ENCODE peak calls at places on chromosome 2, in five cellular contexts. Q is activated naive CD4-positive, alpha-beta T cell; N is body of pancreas; C is stimulated activated naive CD4-positive, alpha-beta T cell; I is BJ. L is an unnamed sample.

GRCh38 chr2:63544017-63544627 is 44.2 kb downstream of the WDPCP start:
- DNase-seq in N (no peak), Q (no peak), I (no peak), C (no peak), L (peak)

GRCh38 chr2:107772380-107772779 is 54.3 kb upstream of the RGPD4 start:
- DNase-seq in N (no peak), Q (no peak), C (no peak), I (no peak), L (no peak)

GRCh38 chr2:79453918-79454317 is 58.9 kb upstream of the CTNNA2 start:
- DNase-seq in Q (no peak), C (no peak), I (no peak), N (no peak), L (no peak)

GRCh38 chr2:191692502-191693115 is 14.7 kb downstream of the NABP1 start:
- DNase-seq in C (no peak), I (no peak), Q (no peak), N (no peak), L (no peak)

GRCh38 chr2:238320648-238321281 is 447 bp downstream of the TRAF3IP1 start:
- DNase-seq in I (no peak), N (no peak), C (peak), Q (no peak), L (no peak)

GRCh38 chr2:238169708-238170251 is 11.0 kb downstream of the ERFE start:
- DNase-seq in N (no peak), Q (no peak), I (peak), C (no peak), L (peak)

GRCh38 chr2:104733544-104733943 is 120.4 kb upstream of the POU3F3 start:
- DNase-seq in C (no peak), I (no peak), N (peak), Q (no peak), L (peak)

GRCh38 chr2:33322099-33322498 is 154.3 kb upstream of the RASGRP3 start:
- DNase-seq in Q (no peak), I (no peak), N (peak), C (no peak), L (no peak)

GRCh38 chr2:26503238-26503880 is 25.4 kb upstream of the OTOF start:
- DNase-seq in I (no peak), C (peak), Q (peak), N (peak), L (peak)

GRCh38 chr2:48600204-48600813 is 17.3 kb upstream of the GTF2A1L start:
- DNase-seq in Q (no peak), N (no peak), C (no peak), I (peak), L (peak)

GRCh38 chr2:169910109-169910799 is 83.0 kb downstream of the UBR3 start:
- DNase-seq in I (no peak), C (no peak), Q (no peak), N (no peak), L (no peak)

GRCh38 chr2:237184923-237185580 is 99.4 kb downstream of the COPS8 start:
- DNase-seq in N (no peak), I (no peak), C (no peak), Q (no peak), L (no peak)

GRCh38 chr2:161905389-161906046 is 168.5 kb downstream of the DPP4 start:
- DNase-seq in Q (no peak), I (no peak), C (no peak), N (no peak), L (peak)

GRCh38 chr2:173760553-173760952 is 204.6 kb downstream of the SP3 start:
- DNase-seq in Q (no peak), C (no peak), N (no peak), I (no peak), L (no peak)

GRCh38 chr2:105797298-105797819 is 52.6 kb downstream of the NCK2 start:
- DNase-seq in I (no peak), Q (no peak), C (no peak), N (no peak), L (no peak)

GRCh38 chr2:100621371-100621910 is 58.6 kb downstream of the PDCL3 start:
- DNase-seq in N (no peak), Q (no peak), I (no peak), C (no peak), L (no peak)

GRCh38 chr2:81767173-81767720 is 1462.7 kb upstream of the LRRTM1 start:
- DNase-seq in I (no peak), N (no peak), Q (no peak), C (no peak), L (no peak)

GRCh38 chr2:37344453-37345361 is at the start of gene QPCT:
- DNase-seq in Q (no peak), C (peak), N (peak), I (no peak), L (peak)

GRCh38 chr2:164875334-164876205 is 33.9 kb upstream of the COBLL1 start:
- DNase-seq in Q (no peak), N (no peak), C (no peak), I (no peak), L (no peak)

GRCh38 chr2:25926913-25927312 is 48.6 kb upstream of the ASXL2 start:
- DNase-seq in Q (no peak), N (no peak), I (no peak), C (no peak), L (no peak)

GRCh38 chr2:147989809-147990403 is 30.6 kb downstream of the ORC4 start:
- DNase-seq in C (peak), I (no peak), N (no peak), Q (no peak), L (peak)

GRCh38 chr2:217294211-217294610 is 434.3 kb upstream of the TNP1 start:
- DNase-seq in N (no peak), Q (no peak), I (no peak), C (no peak), L (no peak)

L was measured in A549.